ENCODE peak calls at places on chromosomes 1 and 21, in five cellular contexts. B is choroid plexus epithelial cell, E is GM04504, L is GM23338, A is astrocyte of the cerebellum. Y is an unnamed sample.

GRCh38 chr21:43188712-43189151 is 19.9 kb downstream of the CRYAA start:
- DNase-seq in B (no peak), E (no peak), L (no peak), A (no peak), Y (no peak)

GRCh38 chr1:76023669-76024407 is 50.7 kb upstream of the ST6GALNAC3 start:
- DNase-seq in B (peak; percentile 37), E (no peak), L (no peak), A (peak; percentile 6), Y (no peak)

GRCh38 chr1:169102567-169102966 is 3.9 kb upstream of the ATP1B1 start:
- DNase-seq in B (peak; percentile 92), E (no peak), L (no peak), A (peak; percentile 90), Y (no peak)

GRCh38 chr1:156852414-156852874 is 6.5 kb downstream of the INSRR start:
- DNase-seq in B (peak; percentile 80), E (no peak), L (no peak), A (no peak), Y (no peak)

GRCh38 chr1:147720557-147720956 is 39.8 kb downstream of the GJA5 start:
- DNase-seq in B (no peak), E (no peak), L (no peak), A (no peak), Y (no peak)

GRCh38 chr1:180241716-180242544 is 11.9 kb downstream of the LHX4 start:
- DNase-seq in B (peak; percentile 49), E (no peak), L (no peak), A (no peak), Y (no peak)

GRCh38 chr1:145999321-146000024 is 3.1 kb upstream of the TXNIP start:
- DNase-seq in B (no peak), E (no peak), L (no peak), A (no peak), Y (no peak)

GRCh38 chr21:31735518-31735992 is 3.6 kb upstream of the SCAF4 start:
- DNase-seq in B (no peak), E (no peak), L (no peak), A (no peak), Y (no peak)

GRCh38 chr1:225445644-225446297 is 17.9 kb upstream of the LBR start:
- DNase-seq in B (peak; percentile 39), E (no peak), L (no peak), A (no peak), Y (peak; percentile 85)

GRCh38 chr1:17020502-17020901 is 8.8 kb upstream of the ATP13A2 start:
- DNase-seq in B (no peak), E (no peak), L (no peak), A (no peak), Y (no peak)

Y was measured in kidney epithelial cell.